ENCODE peak calls at places on chromosomes 7 and 10, in five cellular contexts. S, P, T, V and W are unnamed samples.

GRCh38 chr10:84264611-84265141 is 19.8 kb downstream of the RGR start:
- DNase-seq in S (no peak), P (peak; percentile 32), T (peak; percentile 85), V (peak; percentile 69), W (peak; percentile 70)

GRCh38 chr7:155491812-155492211 is 33.9 kb downstream of the EN2 start:
- DNase-seq in S (no peak), P (no peak), T (no peak), V (no peak), W (no peak)

GRCh38 chr10:70323143-70323696 is 39.4 kb upstream of the NPFFR1 start:
- DNase-seq in S (no peak), P (no peak), T (no peak), V (no peak), W (no peak)

GRCh38 chr10:97499561-97500296 is 1.0 kb downstream of the UBTD1 start:
- DNase-seq in S (peak; percentile 89), P (no peak), T (peak; percentile 84), V (peak; percentile 17), W (peak; percentile 75)

GRCh38 chr7:132498319-132498718 is 78.0 kb downstream of the PLXNA4 start:
- DNase-seq in S (no peak), P (no peak), T (no peak), V (no peak), W (no peak)

GRCh38 chr10:48440771-48441170 is 134.3 kb downstream of the MAPK8 start:
- DNase-seq in S (no peak), P (no peak), T (no peak), V (no peak), W (no peak)

GRCh38 chr7:18700147-18700546 is 204.6 kb downstream of the HDAC9 start:
- DNase-seq in S (no peak), P (no peak), T (no peak), V (peak; percentile 5), W (no peak)

GRCh38 chr7:45331563-45331962 is 174.0 kb downstream of the RAMP3 start:
- DNase-seq in S (no peak), P (no peak), T (no peak), V (no peak), W (no peak)

GRCh38 chr7:152761116-152761748 is 1.7 kb downstream of the ACTR3B start:
- DNase-seq in S (no peak), P (no peak), T (no peak), V (no peak), W (no peak)

GRCh38 chr7:101618207-101618839 is 10.8 kb downstream of the MYL10 start:
- DNase-seq in S (no peak), P (no peak), T (no peak), V (no peak), W (no peak)

GRCh38 chr7:114652041-114652440 is 237.4 kb downstream of the FOXP2 start:
- DNase-seq in S (no peak), P (no peak), T (no peak), V (no peak), W (no peak)

GRCh38 chr10:14571866-14572507 is 202.7 kb downstream of the FAM107B start:
- DNase-seq in S (no peak), P (no peak), T (peak; percentile 81), V (peak; percentile 71), W (peak; percentile 60)

GRCh38 chr7:133750287-133750686 is 376.9 kb upstream of the LRGUK start:
- DNase-seq in S (no peak), P (no peak), T (no peak), V (no peak), W (no peak)

GRCh38 chr7:50610521-50611277 is 45.5 kb upstream of the DDC start:
- DNase-seq in S (no peak), P (no peak), T (no peak), V (no peak), W (peak; percentile 81)

GRCh38 chr7:113452245-113452644 is 333.9 kb upstream of the SMIM30 start:
- DNase-seq in S (no peak), P (no peak), T (no peak), V (no peak), W (no peak)

GRCh38 chr7:57388761-57389160 is 61.2 kb upstream of the ZNF716 start:
- DNase-seq in S (no peak), P (no peak), T (no peak), V (no peak), W (no peak)

GRCh38 chr7:121369462-121369861 is 26.6 kb downstream of the FAM3C start:
- DNase-seq in S (no peak), P (no peak), T (no peak), V (no peak), W (peak; percentile 64)

GRCh38 chr7:84647797-84648762 is 453.5 kb upstream of the SEMA3A start:
- DNase-seq in S (no peak), P (peak; percentile 79), T (no peak), V (no peak), W (peak; percentile 86)

GRCh38 chr10:71939861-71940474 is 24.2 kb upstream of the CHST3 start:
- DNase-seq in S (no peak), P (no peak), T (no peak), V (no peak), W (no peak)

GRCh38 chr10:127148066-127148932 is 48.1 kb downstream of the INSYN2A start:
- DNase-seq in S (no peak), P (peak; percentile 59), T (peak; percentile 30), V (peak; percentile 43), W (peak; percentile 89)

GRCh38 chr7:111763221-111763791 is 201.0 kb upstream of the IMMP2L start:
- DNase-seq in S (no peak), P (peak; percentile 32), T (no peak), V (peak; percentile 58), W (peak; percentile 81)

GRCh38 chr10:52653510-52653909 is 119.1 kb downstream of the MBL2 start:
- DNase-seq in S (no peak), P (no peak), T (no peak), V (no peak), W (no peak)

GRCh38 chr7:31540786-31541185 is 26.9 kb downstream of the ITPRID1 start:
- DNase-seq in S (no peak), P (no peak), T (no peak), V (no peak), W (no peak)

GRCh38 chr10:22984066-22984465 is 56.2 kb downstream of the ARMC3 start:
- DNase-seq in S (no peak), P (no peak), T (no peak), V (no peak), W (peak; percentile 51)

GRCh38 chr10:13047529-13048206 is 46.2 kb upstream of the CCDC3 start:
- DNase-seq in S (no peak), P (no peak), T (no peak), V (no peak), W (no peak)

GRCh38 chr7:150980663-150981062 is 2.5 kb upstream of the KCNH2 start:
- DNase-seq in S (no peak), P (no peak), T (no peak), V (no peak), W (no peak)

GRCh38 chr7:157932498-157933218 is 595.9 kb downstream of the DNAJB6 start:
- DNase-seq in S (no peak), P (no peak), T (no peak), V (no peak), W (no peak)

GRCh38 chr10:30550967-30551815 is 78.4 kb downstream of the LYZL2 start:
- DNase-seq in S (no peak), P (no peak), T (no peak), V (no peak), W (no peak)

GRCh38 chr10:30534465-30535144 is 94.9 kb downstream of the LYZL2 start:
- DNase-seq in S (peak; percentile 78), P (peak; percentile 38), T (peak; percentile 84), V (peak; percentile 61), W (peak; percentile 87)

GRCh38 chr10:97852277-97852676 is 2.6 kb downstream of the GOLGA7B start:
- DNase-seq in S (no peak), P (no peak), T (peak; percentile 23), V (no peak), W (no peak)

GRCh38 chr10:124106241-124106905 is 13.0 kb upstream of the CHST15 start:
- DNase-seq in S (no peak), P (peak; percentile 48), T (no peak), V (peak; percentile 44), W (peak; percentile 90)

GRCh38 chr10:96043895-96044580 is 655 bp downstream of the CCNJ start:
- DNase-seq in S (peak; percentile 80), P (no peak), T (peak; percentile 90), V (peak; percentile 53), W (peak; percentile 32)

GRCh38 chr7:127347567-127348246 is 44.8 kb downstream of the ZNF800 start:
- DNase-seq in S (peak; percentile 59), P (peak; percentile 10), T (peak; percentile 94), V (peak; percentile 69), W (peak; percentile 71)
- H3K4me3 ChIP-seq in S (peak overlapping the region; percentile 41), P (peak overlapping the region; percentile 55), T (peak overlapping the region; percentile 62), V (peak overlapping the region; percentile 47), W (peak overlapping the region; percentile 44)

DNA sequence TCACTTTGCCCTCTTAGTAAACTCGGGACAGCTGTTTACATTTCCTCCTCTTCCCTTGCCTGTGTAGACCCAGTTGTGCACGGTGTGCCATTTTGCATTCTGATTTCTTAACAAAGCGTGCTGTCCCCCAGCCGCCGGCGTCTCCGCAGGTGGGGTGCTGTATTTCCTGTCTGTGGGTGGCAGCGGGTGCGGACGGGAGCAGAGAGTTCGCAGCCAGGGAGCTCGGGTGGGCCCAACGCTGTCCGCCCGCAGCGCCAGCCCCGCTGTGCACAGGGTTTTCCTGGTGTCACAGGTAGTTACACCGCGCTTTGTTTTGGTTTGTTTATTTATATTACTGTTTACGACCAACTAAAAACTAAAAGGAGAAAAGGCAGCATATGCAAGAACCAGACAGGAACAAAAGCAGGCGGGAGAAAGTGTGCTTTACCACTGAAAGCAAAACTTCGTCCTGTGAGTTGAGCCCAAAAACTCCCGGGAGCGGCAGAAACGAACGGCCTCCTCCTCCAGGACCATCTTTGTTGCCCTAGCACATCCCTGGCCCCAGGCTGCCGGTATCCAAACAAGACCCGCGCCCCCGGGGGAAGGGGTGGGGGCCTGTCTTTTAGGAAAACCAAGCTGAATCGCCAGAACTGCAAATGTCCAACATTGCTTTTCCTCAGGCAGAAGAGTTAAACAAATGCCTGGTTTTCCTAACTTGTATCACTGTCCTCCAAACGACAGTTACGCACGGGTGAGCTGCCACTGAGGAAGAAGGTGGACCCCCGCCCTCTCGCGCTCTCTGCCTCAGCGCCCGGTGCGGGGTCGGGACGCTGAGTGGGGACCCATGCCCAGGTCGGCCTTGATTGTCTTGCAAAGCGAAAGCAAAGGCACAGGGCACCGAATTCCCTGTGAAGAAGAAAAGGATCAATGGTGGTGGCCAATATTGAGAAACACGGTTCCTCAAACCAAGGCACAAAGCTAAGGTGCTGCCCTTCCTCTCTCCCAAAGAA is 45.9 kb upstream of the DRGX start:
- DNase-seq in S (no peak), P (no peak), T (no peak), V (no peak), W (no peak)
- TF ChIP-seq CTCF in S (no peak), P (no peak), T (no peak), V (no peak), W (no peak)

GRCh38 chr7:117739085-117739484 is 134.2 kb downstream of the CTTNBP2 start:
- DNase-seq in S (no peak), P (no peak), T (no peak), V (no peak), W (no peak)
- H3K4me3 ChIP-seq in S (no peak overlapping the region), P (no peak overlapping the region), T (no peak overlapping the region), V (no peak overlapping the region), W (no peak overlapping the region)

GRCh38 chr10:58318346-58318745 is 16.5 kb upstream of the UBE2D1 start:
- DNase-seq in S (no peak), P (no peak), T (no peak), V (no peak), W (peak; percentile 56)

GRCh38 chr10:58322072-58322834 is 12.6 kb upstream of the UBE2D1 start:
- DNase-seq in S (no peak), P (no peak), T (no peak), V (no peak), W (peak; percentile 24)

GRCh38 chr10:58320351-58321065 is 14.3 kb upstream of the UBE2D1 start:
- DNase-seq in S (no peak), P (no peak), T (no peak), V (no peak), W (no peak)

GRCh38 chr10:58316874-58317273 is 17.9 kb upstream of the UBE2D1 start:
- DNase-seq in S (no peak), P (no peak), T (no peak), V (no peak), W (no peak)

GRCh38 chr10:58319599-58319998 is 15.2 kb upstream of the UBE2D1 start:
- DNase-seq in S (no peak), P (no peak), T (no peak), V (no peak), W (no peak)
- TF ChIP-seq CTCF in S (no peak), P (no peak), T (no peak), V (peak; percentile 18), W (no peak)